ENCODE peak calls at places on chromosome 3, in eight cellular contexts. X, D, W, C, O, Q, Y and R are unnamed samples. For H3K4me1, the result is how much of the 10 kb centered on the place peaks cover.

GRCh38 chr3:71206821-71207220 is 376.7 kb downstream of the FOXP1 start:
- DNase-seq in X (no peak), D (no peak), O (no peak), C (no peak), Q (no peak), Y (no peak), W (no peak), R (no peak)

GRCh38 chr3:71083726-71084131 is 499.8 kb downstream of the FOXP1 start:
- DNase-seq in Q (no peak), O (no peak), Y (peak), X (no peak), W (no peak), D (no peak), C (no peak), R (no peak)

GRCh38 chr3:159620873-159621272 is 367.8 kb upstream of the IL12A start:
- DNase-seq in C (peak), Y (no peak), X (no peak), D (no peak), O (no peak), W (peak), Q (no peak), R (peak)

GRCh38 chr3:184711366-184712247 is at the start of gene MAGEF1:
- DNase-seq in O (peak), X (peak), W (peak), Y (peak), D (peak), Q (peak), C (peak), R (no peak)

GRCh38 chr3:10775259-10775658 is 40.8 kb upstream of the SLC6A11 start:
- DNase-seq in Y (no peak), W (no peak), Q (no peak), C (no peak), O (no peak), D (no peak), X (no peak), R (no peak)

GRCh38 chr3:128424508-128425069 is 42.1 kb downstream of the DNAJB8 start:
- DNase-seq in O (no peak), Y (no peak), C (peak), W (peak), X (no peak), D (no peak), Q (peak), R (no peak)

GRCh38 chr3:138327831-138328230 is 1.8 kb downstream of the NME9 start:
- DNase-seq in O (no peak), C (no peak), D (no peak), X (no peak), Y (no peak), Q (no peak), W (no peak), R (no peak)

GRCh38 chr3:41598804-41599481 is 363.0 kb downstream of the ULK4 start:
- DNase-seq in Q (no peak), Y (no peak), D (no peak), W (no peak), C (no peak), O (no peak), X (no peak), R (no peak)

GRCh38 chr3:124995460-124995994 is 60.3 kb downstream of the HEG1 start:
- DNase-seq in O (peak), C (peak), D (peak), X (peak), W (peak), Q (peak), Y (peak), R (peak)

DNA sequence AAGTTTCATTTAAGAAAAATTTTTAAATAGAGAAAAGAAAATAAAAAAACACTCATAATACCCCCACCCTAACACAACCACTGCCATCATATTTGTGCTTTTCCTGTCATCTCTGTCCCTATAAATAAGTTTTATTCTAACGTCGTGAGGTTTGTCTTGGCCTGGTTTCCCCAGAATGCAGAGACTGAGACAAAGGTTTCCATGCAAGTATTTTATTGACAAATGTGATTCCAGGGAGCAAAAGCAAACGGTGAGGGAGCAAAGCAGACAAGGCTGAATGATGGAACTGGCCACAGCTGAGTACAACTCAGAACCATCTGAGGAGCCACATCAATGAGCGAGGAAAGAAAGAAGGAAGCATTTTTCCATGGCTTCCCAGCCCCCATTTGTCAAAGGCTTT is 37.7 kb upstream of the LARS2 start:
- DNase-seq in X (no peak), D (no peak), O (no peak), W (no peak), Y (no peak), Q (no peak), C (no peak), R (no peak)
- H3K4me3 ChIP-seq in X (no peak), D (no peak), O (no peak), W (no peak), Y (no peak), Q (no peak), C (no peak), R (no peak)

GRCh38 chr3:157132936-157133335 is 27.0 kb downstream of the CCNL1 start:
- DNase-seq in O (no peak), C (no peak), Y (no peak), W (no peak), Q (no peak), X (no peak), D (no peak), R (no peak)

GRCh38 chr3:157136647-157137387 is 23.1 kb downstream of the CCNL1 start:
- DNase-seq in C (no peak), D (no peak), X (no peak), Q (no peak), W (no peak), Y (no peak), O (peak), R (no peak)

GRCh38 chr3:157134620-157135191 is 25.2 kb downstream of the CCNL1 start:
- DNase-seq in W (no peak), C (no peak), X (no peak), D (no peak), Q (no peak), Y (no peak), O (peak), R (no peak)

GRCh38 chr3:157133434-157134320 is 26.3 kb downstream of the CCNL1 start:
- DNase-seq in Q (no peak), Y (no peak), D (no peak), C (no peak), X (no peak), W (no peak), O (no peak), R (no peak)

DNA sequence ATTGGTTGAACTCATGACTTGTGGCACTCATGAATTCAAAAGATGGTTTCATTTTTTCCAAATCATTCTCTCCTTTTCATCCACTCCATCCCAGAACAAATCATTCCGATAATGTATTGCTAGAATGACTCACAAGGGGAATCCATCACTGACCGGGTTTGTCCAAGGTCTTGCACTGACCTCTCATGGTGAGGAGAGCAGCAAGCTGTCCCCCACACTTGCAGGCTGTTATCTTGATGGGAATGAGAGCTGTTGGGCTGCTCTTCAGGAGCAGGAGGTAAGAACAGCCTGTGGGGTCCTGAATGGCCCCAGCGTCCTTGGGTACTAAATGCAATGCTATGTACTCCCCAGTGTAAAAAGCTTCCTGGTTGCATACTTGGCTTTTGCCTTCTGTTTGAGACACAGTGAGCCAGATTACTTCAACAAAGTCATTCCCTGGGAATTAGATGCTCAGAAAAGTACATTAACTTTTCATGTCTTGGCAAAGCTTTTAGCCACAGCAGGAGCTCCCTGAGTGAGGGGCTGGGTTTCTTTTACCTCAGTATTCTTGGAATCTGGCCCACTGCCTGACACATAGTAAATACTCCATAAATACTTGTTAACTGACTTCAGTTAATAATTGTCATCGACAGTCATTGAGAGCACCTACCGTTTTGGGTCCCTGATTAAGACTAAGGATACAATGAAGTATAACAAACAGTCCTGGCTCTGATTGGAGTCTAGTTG is 24.1 kb downstream of the CCNL1 start:
- DNase-seq in Y (no peak), Q (peak), O (peak), X (no peak), D (no peak), W (no peak), C (peak), R (no peak)
- H3K4me1 ChIP-seq in Y (under half), Q (under half), O (half or more), X (under half), D (under half), W (half or more), C (under half), R (under half)

GRCh38 chr3:119786409-119786808 is 4.5 kb downstream of the NR1I2 start:
- DNase-seq in X (no peak), Q (no peak), Y (no peak), D (no peak), O (peak), W (no peak), C (no peak), R (no peak)
- TF ChIP-seq REST in X (no peak), Q (no peak), Y (no peak), D (no peak), O (no peak), W (no peak), C (no peak), R (no peak)

GRCh38 chr3:157179365-157179803 is 19.4 kb upstream of the CCNL1 start:
- DNase-seq in D (no peak), O (no peak), Q (no peak), C (no peak), W (no peak), Y (no peak), X (no peak), R (no peak)

GRCh38 chr3:157174265-157174615 is 14.3 kb upstream of the CCNL1 start:
- DNase-seq in C (peak), W (no peak), Y (no peak), Q (peak), D (peak), O (no peak), X (no peak), R (no peak)

GRCh38 chr3:157175678-157176077 is 15.7 kb upstream of the CCNL1 start:
- DNase-seq in W (no peak), X (peak), Q (peak), D (peak), C (peak), O (no peak), Y (no peak), R (no peak)

GRCh38 chr3:157174616-157175498 is 14.9 kb upstream of the CCNL1 start:
- DNase-seq in Q (peak), O (peak), W (peak), X (peak), C (peak), D (peak), Y (peak), R (peak)

GRCh38 chr3:157176108-157176507 is 16.2 kb upstream of the CCNL1 start:
- DNase-seq in X (peak), W (no peak), Q (no peak), D (no peak), C (no peak), Y (no peak), O (no peak), R (no peak)
- H3K4me3 ChIP-seq in X (peak), W (peak), Q (peak), D (peak), C (peak), Y (peak), O (peak), R (peak)

GRCh38 chr3:30520695-30521094 is 85.7 kb upstream of the TGFBR2 start:
- DNase-seq in D (no peak), Y (no peak), W (no peak), X (no peak), Q (no peak), O (no peak), C (no peak), R (no peak)
- H3K4me1 ChIP-seq in D (under half), Y (under half), W (under half), X (under half), Q (under half), O (under half), C (under half), R (under half)

GRCh38 chr3:8529738-8530525 is 28.3 kb downstream of the LMCD1 start:
- DNase-seq in Y (no peak), C (peak), Q (no peak), W (no peak), D (no peak), O (no peak), X (no peak), R (no peak)
- TF ChIP-seq REST in Y (no peak), C (no peak), Q (no peak), W (no peak), D (no peak), O (no peak), X (no peak), R (no peak)

GRCh38 chr3:172061724-172062184 is 22.4 kb downstream of the FNDC3B start:
- DNase-seq in C (peak), Q (no peak), X (no peak), D (no peak), O (peak), Y (peak), W (no peak), R (no peak)

GRCh38 chr3:172065967-172066762 is 26.8 kb downstream of the FNDC3B start:
- DNase-seq in X (no peak), C (peak), O (peak), W (no peak), Y (peak), D (no peak), Q (no peak), R (no peak)

GRCh38 chr3:172066880-172067778 is 27.8 kb downstream of the FNDC3B start:
- DNase-seq in Q (no peak), D (no peak), C (no peak), O (no peak), W (no peak), X (no peak), Y (no peak), R (no peak)

GRCh38 chr3:172065534-172065933 is 26.2 kb downstream of the FNDC3B start:
- DNase-seq in X (no peak), Y (no peak), C (no peak), Q (peak), O (no peak), W (no peak), D (no peak), R (no peak)

GRCh38 chr3:172063456-172064432 is 24.4 kb downstream of the FNDC3B start:
- DNase-seq in C (no peak), Y (no peak), O (no peak), W (no peak), Q (no peak), X (no peak), D (no peak), R (no peak)
- H3K4me3 ChIP-seq in C (no peak), Y (no peak), O (no peak), W (no peak), Q (no peak), X (no peak), D (no peak), R (no peak)

GRCh38 chr3:149015383-149015782 is 24.0 kb downstream of the GYG1 start:
- DNase-seq in C (no peak), Y (no peak), D (no peak), X (no peak), W (no peak), Q (no peak), O (no peak), R (no peak)
- H3K4me1 ChIP-seq in C (under half), Y (under half), D (under half), X (under half), W (under half), Q (under half), O (under half), R (under half)

GRCh38 chr3:29067014-29067413 is 213.9 kb upstream of the RBMS3 start:
- DNase-seq in Y (no peak), D (no peak), C (peak), W (no peak), X (no peak), Q (no peak), O (no peak), R (no peak)
- TF ChIP-seq REST in Y (no peak), D (no peak), C (no peak), W (no peak), X (no peak), Q (no peak), O (no peak), R (no peak)